ENCODE peak calls at places on chromosome 7, in eight cellular contexts. H, Y, K, F, S, G, M and X are unnamed samples.

GRCh38 chr7:154769527-154769926 is 233.4 kb downstream of the PAXIP1 start:
- DNase-seq in H (no peak), Y (no peak), K (no peak), F (no peak), S (no peak), G (no peak), M (no peak), X (no peak)

GRCh38 chr7:7321681-7322080 is 139.3 kb downstream of the C1GALT1 start:
- DNase-seq in H (no peak), Y (no peak), K (peak), F (no peak), S (no peak), G (no peak), M (peak), X (no peak)

GRCh38 chr7:26151096-26151495 is 902 bp upstream of the NFE2L3 start:
- DNase-seq in H (no peak), Y (no peak), K (no peak), F (no peak), S (no peak), G (no peak), M (no peak), X (no peak)

GRCh38 chr7:99275496-99275895 is 2.9 kb downstream of the MYH16 start:
- DNase-seq in H (no peak), Y (no peak), K (no peak), F (no peak), S (no peak), G (no peak), M (no peak), X (no peak)

GRCh38 chr7:47833211-47833610 is 115.1 kb downstream of the PKD1L1 start:
- DNase-seq in H (no peak), Y (no peak), K (no peak), F (no peak), S (no peak), G (no peak), M (no peak), X (no peak)

GRCh38 chr7:47221826-47222225 is 360.1 kb downstream of the TNS3 start:
- DNase-seq in H (no peak), Y (no peak), K (no peak), F (no peak), S (no peak), G (no peak), M (no peak), X (no peak)

GRCh38 chr7:894164-894867 is 18.0 kb downstream of the GET4 start:
- DNase-seq in H (no peak), Y (no peak), K (no peak), F (no peak), S (no peak), G (no peak), M (no peak), X (no peak)

GRCh38 chr7:78510580-78511188 is 712.1 kb downstream of the PHTF2 start:
- DNase-seq in H (no peak), Y (no peak), K (no peak), F (peak), S (peak), G (peak), M (peak), X (no peak)

GRCh38 chr7:31488562-31489203 is 25.2 kb upstream of the ITPRID1 start:
- DNase-seq in H (no peak), Y (peak), K (peak), F (peak), S (no peak), G (peak), M (peak), X (peak)

GRCh38 chr7:135980665-135981180 is 3.6 kb upstream of the MTPN start:
- DNase-seq in H (peak), Y (peak), K (no peak), F (no peak), S (peak), G (peak), M (peak), X (peak)

GRCh38 chr7:120703585-120704240 is 154.2 kb downstream of the TSPAN12 start:
- DNase-seq in H (no peak), Y (no peak), K (no peak), F (no peak), S (no peak), G (no peak), M (no peak), X (no peak)

GRCh38 chr7:73557397-73558257 is at the start of gene BCL7B:
- DNase-seq in H (peak), Y (peak), K (peak), F (peak), S (peak), G (peak), M (peak), X (peak)

GRCh38 chr7:4712371-4713182 is 30.5 kb downstream of the FOXK1 start:
- DNase-seq in H (no peak), Y (no peak), K (no peak), F (no peak), S (peak), G (peak), M (no peak), X (no peak)

GRCh38 chr7:137287651-137288258 is 55.8 kb downstream of the PTN start:
- DNase-seq in H (no peak), Y (no peak), K (no peak), F (no peak), S (no peak), G (peak), M (peak), X (no peak)

GRCh38 chr7:158828343-158829020 is 827 bp downstream of the ESYT2 start:
- DNase-seq in H (no peak), Y (peak), K (no peak), F (peak), S (no peak), G (peak), M (no peak), X (peak)

GRCh38 chr7:88344956-88345832 is 38.5 kb upstream of the STEAP4 start:
- DNase-seq in H (no peak), Y (no peak), K (no peak), F (peak), S (no peak), G (peak), M (peak), X (no peak)

GRCh38 chr7:38171558-38172403 is 6.3 kb upstream of the STARD3NL start:
- DNase-seq in H (no peak), Y (peak), K (no peak), F (no peak), S (no peak), G (no peak), M (no peak), X (no peak)